ENCODE peak calls at places on chromosomes 4 and X, in eight cellular contexts. D is A549, I is pancreas, X is BE2C, V is right lobe of liver, C is cardiac muscle cell, G is tibial nerve, K is left ventricle myocardium inferior. P is an unnamed sample.

GRCh38 chr4:165198329-165198728 is 9.0 kb upstream of the KLHL2 start:
- DNase-seq in D (no peak), I (no peak), X (no peak), V (no peak), C (no peak), G (no peak), K (no peak), P (no peak)

GRCh38 chr4:185305979-185306442 is 89.7 kb downstream of the LRP2BP start:
- DNase-seq in D (no peak), I (no peak), X (no peak), V (no peak), C (peak; percentile 78), G (no peak), K (no peak), P (no peak)

GRCh38 chrX:11558972-11559371 is 106.7 kb downstream of the ARHGAP6 start:
- DNase-seq in D (peak; percentile 8), I (peak; percentile 17), X (peak; percentile 33), V (no peak), C (no peak), G (no peak), K (no peak), P (peak; percentile 45)

GRCh38 chrX:1851527-1851926 is 236.7 kb downstream of the ASMT start:
- DNase-seq in D (no peak), I (no peak), X (no peak), V (no peak), C (no peak), G (no peak), K (no peak), P (peak; percentile 9)

GRCh38 chr4:148265627-148266026 is 176.6 kb downstream of the NR3C2 start:
- DNase-seq in D (no peak), I (no peak), X (no peak), V (no peak), C (no peak), G (no peak), K (no peak), P (no peak)

GRCh38 chr4:7902101-7902553 is 37.5 kb downstream of the AFAP1 start:
- DNase-seq in D (no peak), I (no peak), X (peak; percentile 74), V (no peak), C (no peak), G (no peak), K (no peak), P (no peak)

GRCh38 chrX:48466696-48467095 is 3.4 kb downstream of the SLC38A5 start:
- DNase-seq in D (no peak), I (peak; percentile 72), X (no peak), V (no peak), C (no peak), G (no peak), K (no peak), P (no peak)

GRCh38 chr4:144338148-144338547 is 197.6 kb upstream of the GYPA start:
- DNase-seq in D (no peak), I (no peak), X (no peak), V (no peak), C (peak; percentile 82), G (no peak), K (no peak), P (no peak)

GRCh38 chrX:22296871-22297270 is 24.2 kb downstream of the CBLL2 start:
- DNase-seq in D (no peak), I (no peak), X (no peak), V (no peak), C (no peak), G (no peak), K (no peak), P (no peak)

GRCh38 chr4:174418640-174419039 is 103.6 kb downstream of the HPGD start:
- DNase-seq in D (no peak), I (no peak), X (no peak), V (no peak), C (no peak), G (no peak), K (no peak), P (no peak)

GRCh38 chrX:111467896-111468295 is 43.5 kb upstream of the SERTM2 start:
- DNase-seq in D (no peak), I (no peak), X (peak; percentile 74), V (no peak), C (no peak), G (no peak), K (peak; percentile 22), P (peak; percentile 46)

GRCh38 chrX:69137371-69137881 is 27.8 kb downstream of the PJA1 start:
- DNase-seq in D (no peak), I (no peak), X (peak; percentile 19), V (no peak), C (peak; percentile 90), G (no peak), K (no peak), P (no peak)

GRCh38 chrX:45352588-45352987 is 151.9 kb upstream of the DIPK2B start:
- DNase-seq in D (no peak), I (no peak), X (no peak), V (no peak), C (no peak), G (no peak), K (no peak), P (no peak)

GRCh38 chrX:45353462-45353861 is 152.8 kb upstream of the DIPK2B start:
- DNase-seq in D (no peak), I (no peak), X (no peak), V (no peak), C (peak; percentile 19), G (no peak), K (no peak), P (no peak)

GRCh38 chrX:45363596-45363995 is 162.9 kb upstream of the DIPK2B start:
- DNase-seq in D (no peak), I (no peak), X (no peak), V (no peak), C (no peak), G (no peak), K (no peak), P (no peak)

GRCh38 chrX:45360571-45360970 is 159.9 kb upstream of the DIPK2B start:
- DNase-seq in D (no peak), I (no peak), X (no peak), V (no peak), C (no peak), G (no peak), K (no peak), P (no peak)

DNA sequence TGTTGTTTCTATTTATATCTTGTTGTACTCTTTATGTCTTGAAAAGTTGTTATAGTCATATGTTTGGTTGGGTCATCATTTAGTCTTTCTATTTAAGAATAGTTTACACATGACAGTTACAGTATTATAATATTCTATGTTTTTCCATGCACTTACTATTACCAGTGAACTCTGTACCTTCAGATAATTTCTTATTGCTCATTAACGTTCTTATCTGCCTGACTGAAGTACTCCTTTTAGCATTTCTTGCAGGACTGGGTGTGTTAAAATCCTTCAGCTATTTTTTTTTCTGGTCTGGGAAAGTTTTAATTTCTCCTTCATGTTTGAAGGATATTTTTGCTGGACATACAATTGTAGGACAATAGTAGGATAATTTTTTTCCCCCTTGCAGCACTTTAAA is 157.7 kb upstream of the DIPK2B start:
- DNase-seq in D (no peak), I (no peak), X (no peak), V (no peak), C (no peak), G (no peak), K (no peak), P (no peak)
- H3K4me1 ChIP-seq in D (no peaks in the 10 kb centered on the region), I (no peaks in the 10 kb centered on the region), X (no peaks in the 10 kb centered on the region), V (no peaks in the 10 kb centered on the region), C (no peaks in the 10 kb centered on the region), G (no peaks in the 10 kb centered on the region), K (no peaks in the 10 kb centered on the region), P (no peaks in the 10 kb centered on the region)

DNA sequence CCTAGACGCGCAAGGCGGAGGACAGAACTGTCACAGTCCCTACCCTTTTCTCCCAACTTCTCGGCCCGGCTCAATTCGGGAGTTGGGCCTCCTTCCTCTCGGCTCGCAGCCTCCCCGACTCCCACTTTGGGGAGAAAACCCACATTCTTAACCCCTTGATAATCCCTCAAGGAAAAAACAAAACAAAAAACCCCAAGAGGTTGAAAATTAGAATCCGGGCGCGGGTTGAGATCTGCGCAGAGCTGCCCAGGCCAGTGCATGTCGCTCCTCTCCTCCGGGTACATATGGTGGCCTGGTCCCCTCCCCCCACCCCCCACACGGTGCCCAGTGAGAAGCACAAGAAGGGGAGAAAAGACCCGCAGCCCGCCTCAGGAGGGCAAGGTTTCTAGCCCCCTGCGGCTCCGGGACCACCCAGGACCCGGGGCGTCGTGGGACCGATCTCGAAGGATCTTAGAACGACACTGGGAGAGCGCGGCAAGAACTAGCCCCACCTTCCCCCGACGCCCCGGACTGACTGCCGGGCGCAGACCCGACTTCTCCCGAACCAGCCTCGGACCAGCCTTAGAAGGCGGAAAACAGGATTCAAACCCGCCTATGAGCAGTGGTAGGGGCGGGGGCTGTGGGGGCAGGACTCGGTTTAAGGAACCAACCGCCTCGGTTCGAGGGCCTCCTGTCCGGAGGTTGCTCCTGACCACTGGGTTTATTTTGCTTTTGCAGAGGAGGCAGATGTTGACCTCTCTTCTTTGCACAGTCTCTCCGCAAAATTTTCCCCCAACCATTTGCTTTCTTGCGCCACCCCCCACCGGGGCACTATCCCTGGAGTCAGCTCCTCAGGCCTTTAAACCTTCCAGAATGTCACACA is 2.5 kb upstream of the PDGFRA start:
- DNase-seq in D (no peak), I (no peak), X (no peak), V (peak; percentile 27), C (peak; percentile 96), G (peak; percentile 66), K (peak; percentile 77), P (peak; percentile 74)
- H3K4me3 ChIP-seq in D (no peak overlapping the region), I (peak overlapping the region; percentile 24), X (peak overlapping the region; percentile 86), V (peak overlapping the region; percentile 27), C (peak overlapping the region; percentile 64), G (peak overlapping the region; percentile 69), K (peak overlapping the region; percentile 74), P (peak overlapping the region; percentile 49)

DNA sequence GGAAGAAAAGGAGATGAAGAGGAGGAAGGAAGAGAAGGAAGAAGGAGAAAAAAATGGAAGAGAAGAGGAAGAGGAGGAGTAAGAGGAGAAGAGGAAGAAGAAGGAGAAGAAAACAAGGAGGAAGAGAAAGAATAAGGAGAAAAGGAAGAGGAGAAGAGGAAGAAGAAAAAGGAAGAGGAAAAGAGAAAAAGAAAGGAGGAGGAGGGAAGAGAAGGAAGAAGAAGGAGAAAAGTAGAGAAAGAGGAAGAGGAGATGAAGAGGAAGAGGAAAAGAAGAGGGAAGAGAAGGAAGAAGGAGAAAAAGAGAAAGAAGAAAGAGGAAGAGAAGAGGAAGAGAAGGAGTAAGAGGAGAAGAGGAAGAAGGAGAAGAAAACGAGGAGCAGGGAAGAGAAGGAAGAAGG is 11.8 kb upstream of the LEF1 start:
- DNase-seq in D (no peak), I (no peak), X (no peak), V (no peak), C (no peak), G (no peak), K (no peak), P (no peak)
- TF ChIP-seq CTCF in D (no peak), I (no peak), X (no peak), V (no peak), C (no peak), G (no peak), K (no peak), P (no peak)

GRCh38 chr4:40300371-40301162 is 34.6 kb upstream of the CHRNA9 start:
- DNase-seq in D (no peak), I (no peak), X (no peak), V (no peak), C (no peak), G (no peak), K (no peak), P (no peak)
- H3K4me1 ChIP-seq in D (peaks cover 14% of the 10 kb centered on the region), I (no peaks in the 10 kb centered on the region), X (no peaks in the 10 kb centered on the region), V (no peaks in the 10 kb centered on the region), C (no peaks in the 10 kb centered on the region), G (no peaks in the 10 kb centered on the region), K (no peaks in the 10 kb centered on the region), P (no peaks in the 10 kb centered on the region)

DNA sequence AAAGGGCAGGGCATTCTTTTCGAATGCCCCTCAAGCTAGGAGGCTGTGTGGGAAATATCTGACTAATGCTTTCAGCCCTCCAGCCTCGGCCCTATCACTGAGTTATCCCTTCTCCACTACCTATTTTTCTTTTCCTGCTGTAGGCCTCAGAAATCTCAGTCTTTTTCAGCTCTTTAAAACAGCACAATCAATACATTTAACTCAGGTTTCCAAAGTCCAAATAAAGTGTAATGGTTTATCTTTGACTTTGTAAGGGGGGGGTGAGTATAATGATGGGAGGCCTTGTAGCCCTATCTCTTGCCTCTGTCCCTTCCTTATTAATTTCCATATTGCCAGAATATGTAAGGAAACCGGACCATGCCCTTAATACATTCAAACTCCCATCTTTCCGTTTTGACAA is 1.6 kb upstream of the WNK3 start:
- DNase-seq in D (no peak), I (no peak), X (no peak), V (no peak), C (peak; percentile 1), G (no peak), K (no peak), P (no peak)
- H3K4me3 ChIP-seq in D (no peak overlapping the region), I (peak overlapping the region; percentile 30), X (no peak overlapping the region), V (no peak overlapping the region), C (peak overlapping the region; percentile 64), G (peak overlapping the region; percentile 62), K (peak overlapping the region; percentile 68), P (no peak overlapping the region)

P was measured in upper lobe of right lung.